ENCODE peak calls at places on chromosomes 5 and 9, in six cellular contexts. M is GM03348; N is dermis blood vessel endothelial cell; L is stimulated activated naive CD8-positive, alpha-beta T cell treated with anti-CD3 and anti-CD28 coated beads, Interleukin-15, amount 100 ng/mL, for 72 hours; G is stimulated activated CD4-positive, alpha-beta T cell treated with anti-CD3 and anti-CD28 coated beads, TNF-alpha, amount 100 ng/mL, for 4 hours; J is GM23248. P is an unnamed sample.

GRCh38 chr5:67119010-67119409 is 77.6 kb downstream of the CD180 start:
- DNase-seq in M (no peak), N (no peak), L (no peak), G (no peak), J (no peak), P (no peak)

GRCh38 chr9:124474151-124474550 is 23.9 kb downstream of the ADGRD2 start:
- DNase-seq in M (no peak), N (no peak), L (no peak), G (no peak), J (no peak), P (no peak)

GRCh38 chr5:154466671-154467070 is 11.4 kb downstream of the HAND1 start:
- DNase-seq in M (no peak), N (no peak), L (no peak), G (no peak), J (no peak), P (no peak)

GRCh38 chr9:90607701-90608122 is 34.9 kb downstream of the DIRAS2 start:
- DNase-seq in M (no peak), N (no peak), L (no peak), G (no peak), J (no peak), P (no peak)

GRCh38 chr9:128389395-128390149 is 18.4 kb downstream of the URM1 start:
- DNase-seq in M (no peak), N (no peak), L (no peak), G (no peak), J (no peak), P (no peak)

GRCh38 chr5:150256416-150257064 is 33.0 kb downstream of the CAMK2A start:
- DNase-seq in M (no peak), N (no peak), L (no peak), G (no peak), J (no peak), P (no peak)

GRCh38 chr9:134851015-134851414 is 29.6 kb upstream of the FCN2 start:
- DNase-seq in M (no peak), N (no peak), L (no peak), G (no peak), J (no peak), P (no peak)

GRCh38 chr5:39178856-39179255 is 40.5 kb downstream of the FYB1 start:
- DNase-seq in M (no peak), N (no peak), L (no peak), G (no peak), J (no peak), P (peak)

GRCh38 chr9:93320591-93321219 is 130.8 kb upstream of the FAM120A start:
- DNase-seq in M (peak), N (no peak), L (no peak), G (no peak), J (no peak), P (no peak)

GRCh38 chr5:163565931-163566608 is 60.7 kb downstream of the MAT2B start:
- DNase-seq in M (peak), N (peak), L (peak), G (no peak), J (peak), P (no peak)

GRCh38 chr9:96062854-96063253 is 187.4 kb downstream of the ERCC6L2 start:
- DNase-seq in M (no peak), N (no peak), L (no peak), G (no peak), J (no peak), P (no peak)

GRCh38 chr9:105484226-105484625 is 36.4 kb downstream of the FSD1L start:
- DNase-seq in M (no peak), N (no peak), L (no peak), G (no peak), J (no peak), P (no peak)

GRCh38 chr9:13082796-13083195 is 196.7 kb downstream of the MPDZ start:
- DNase-seq in M (no peak), N (no peak), L (no peak), G (no peak), J (peak), P (no peak)

GRCh38 chr5:179165421-179166170 is 105.4 kb downstream of the ZNF354C start:
- DNase-seq in M (no peak), N (no peak), L (no peak), G (no peak), J (no peak), P (no peak)